ENCODE peak calls at places on chromosome 2, in nine cellular contexts. V, Y, N, R, U, Z, I, Q and F are unnamed samples.

GRCh38 chr2:169087757-169088379 is 18.5 kb downstream of the DHRS9 start:
- DNase-seq in V (no peak), Y (no peak), N (no peak), R (no peak), U (no peak), Z (no peak), I (no peak), Q (no peak), F (no peak)

GRCh38 chr2:101991731-101992145 is at the start of gene IL1R2:
- DNase-seq in V (no peak), Y (no peak), N (no peak), R (no peak), U (no peak), Z (no peak), I (no peak), Q (no peak), F (no peak)

GRCh38 chr2:226408131-226408530 is 391.5 kb downstream of the IRS1 start:
- DNase-seq in V (no peak), Y (no peak), N (no peak), R (no peak), U (peak), Z (no peak), I (no peak), Q (no peak), F (no peak)

GRCh38 chr2:29260151-29260772 is 145.0 kb downstream of the CLIP4 start:
- DNase-seq in V (no peak), Y (no peak), N (no peak), R (no peak), U (peak), Z (peak), I (no peak), Q (peak), F (peak)

GRCh38 chr2:10977003-10977402 is 65.3 kb downstream of the KCNF1 start:
- DNase-seq in V (no peak), Y (no peak), N (no peak), R (no peak), U (peak), Z (no peak), I (no peak), Q (no peak), F (peak)

GRCh38 chr2:40445467-40445866 is 6.4 kb downstream of the SLC8A1 start:
- DNase-seq in V (no peak), Y (no peak), N (no peak), R (no peak), U (no peak), Z (no peak), I (no peak), Q (no peak), F (no peak)

GRCh38 chr2:233409286-233409991 is 55.1 kb downstream of the DGKD start:
- DNase-seq in V (no peak), Y (peak), N (no peak), R (no peak), U (no peak), Z (no peak), I (peak), Q (no peak), F (no peak)

GRCh38 chr2:25894135-25894830 is 16.0 kb upstream of the ASXL2 start:
- DNase-seq in V (no peak), Y (no peak), N (no peak), R (no peak), U (no peak), Z (no peak), I (no peak), Q (peak), F (peak)

GRCh38 chr2:149056541-149056940 is 18.0 kb downstream of the LYPD6B start:
- DNase-seq in V (no peak), Y (no peak), N (no peak), R (no peak), U (no peak), Z (no peak), I (no peak), Q (no peak), F (no peak)

GRCh38 chr2:149200109-149200520 is 130.3 kb upstream of the LYPD6 start:
- DNase-seq in V (no peak), Y (no peak), N (no peak), R (no peak), U (no peak), Z (no peak), I (no peak), Q (no peak), F (no peak)

GRCh38 chr2:97661927-97662326 is 1.9 kb downstream of the ACTR1B start:
- DNase-seq in V (no peak), Y (no peak), N (no peak), R (no peak), U (no peak), Z (no peak), I (no peak), Q (no peak), F (no peak)

GRCh38 chr2:102094917-102095316 is 47.6 kb upstream of the IL1R1 start:
- DNase-seq in V (no peak), Y (no peak), N (no peak), R (no peak), U (no peak), Z (peak), I (no peak), Q (peak), F (no peak)

GRCh38 chr2:74227646-74228045 is 29.2 kb downstream of the MTHFD2 start:
- DNase-seq in V (no peak), Y (no peak), N (peak), R (no peak), U (no peak), Z (no peak), I (no peak), Q (no peak), F (no peak)

GRCh38 chr2:63665806-63666205 is 77.0 kb downstream of the MDH1 start:
- DNase-seq in V (no peak), Y (no peak), N (no peak), R (no peak), U (no peak), Z (no peak), I (no peak), Q (peak), F (no peak)

GRCh38 chr2:138329591-138329990 is 172.0 kb upstream of the SPOPL start:
- DNase-seq in V (no peak), Y (no peak), N (no peak), R (no peak), U (peak), Z (no peak), I (no peak), Q (no peak), F (no peak)

GRCh38 chr2:1757567-1757966 is 13.3 kb upstream of the PXDN start:
- DNase-seq in V (no peak), Y (no peak), N (no peak), R (no peak), U (no peak), Z (no peak), I (no peak), Q (no peak), F (no peak)

GRCh38 chr2:120150040-120150482 is 73.1 kb downstream of the TMEM185B start:
- DNase-seq in V (no peak), Y (no peak), N (no peak), R (no peak), U (no peak), Z (no peak), I (no peak), Q (no peak), F (no peak)

GRCh38 chr2:60553992-60554648 is 666 bp upstream of the BCL11A start:
- DNase-seq in V (no peak), Y (peak), N (peak), R (no peak), U (no peak), Z (no peak), I (no peak), Q (no peak), F (no peak)

GRCh38 chr2:145022671-145023330 is 502.9 kb upstream of the ZEB2 start:
- DNase-seq in V (no peak), Y (no peak), N (no peak), R (no peak), U (peak), Z (no peak), I (no peak), Q (peak), F (peak)